ENCODE peak calls at places on chromosome 1, in six cellular contexts. One of them, this sample, is unnamed.

GRCh38 chr1:22846453-22846852 is 126.2 kb downstream of the LACTBL1 start:
- DNase-seq in left ventricle myocardium inferior: no peak
- DNase-seq in cardiac fibroblast: no peak
- DNase-seq in PC-3: no peak
- DNase-seq in right lobe of liver: no peak
- DNase-seq in fibroblast of pulmonary artery: no peak
- DNase-seq in this sample: no peak

GRCh38 chr1:228372183-228373003 is 34.2 kb downstream of the TRIM11 start:
- DNase-seq in fibroblast of pulmonary artery: no peak
- DNase-seq in right lobe of liver: peak
- DNase-seq in left ventricle myocardium inferior: peak
- DNase-seq in cardiac fibroblast: no peak
- DNase-seq in PC-3: peak
- DNase-seq in this sample: no peak

GRCh38 chr1:34188418-34188817 is 11.7 kb downstream of the C1orf94 start:
- DNase-seq in left ventricle myocardium inferior: no peak
- DNase-seq in fibroblast of pulmonary artery: no peak
- DNase-seq in right lobe of liver: no peak
- DNase-seq in PC-3: no peak
- DNase-seq in cardiac fibroblast: no peak
- DNase-seq in this sample: no peak

GRCh38 chr1:153485880-153486279 is 25.4 kb upstream of the S100A7 start:
- DNase-seq in PC-3: no peak
- DNase-seq in left ventricle myocardium inferior: no peak
- DNase-seq in cardiac fibroblast: peak
- DNase-seq in fibroblast of pulmonary artery: no peak
- DNase-seq in right lobe of liver: no peak
- DNase-seq in this sample: no peak

GRCh38 chr1:170731566-170732261 is 67.8 kb downstream of the PRRX1 start:
- DNase-seq in right lobe of liver: no peak
- DNase-seq in fibroblast of pulmonary artery: no peak
- DNase-seq in left ventricle myocardium inferior: no peak
- DNase-seq in cardiac fibroblast: no peak
- DNase-seq in PC-3: no peak
- DNase-seq in this sample: peak

GRCh38 chr1:235835226-235835625 is 31.5 kb downstream of the LYST start:
- DNase-seq in right lobe of liver: peak
- DNase-seq in left ventricle myocardium inferior: peak
- DNase-seq in fibroblast of pulmonary artery: peak
- DNase-seq in PC-3: no peak
- DNase-seq in cardiac fibroblast: peak
- DNase-seq in this sample: peak

GRCh38 chr1:84758968-84759491 is 68.8 kb upstream of the SSX2IP start:
- DNase-seq in PC-3: no peak
- DNase-seq in cardiac fibroblast: peak
- DNase-seq in right lobe of liver: no peak
- DNase-seq in left ventricle myocardium inferior: no peak
- DNase-seq in fibroblast of pulmonary artery: no peak
- DNase-seq in this sample: peak

GRCh38 chr1:35838693-35839245 is 31.0 kb downstream of the AGO4 start:
- DNase-seq in PC-3: no peak
- DNase-seq in fibroblast of pulmonary artery: peak
- DNase-seq in right lobe of liver: no peak
- DNase-seq in cardiac fibroblast: peak
- DNase-seq in left ventricle myocardium inferior: no peak
- DNase-seq in this sample: peak

GRCh38 chr1:53485478-53486394 is 26.5 kb downstream of the DMRTB1 start:
- DNase-seq in left ventricle myocardium inferior: peak
- DNase-seq in cardiac fibroblast: peak
- DNase-seq in fibroblast of pulmonary artery: peak
- DNase-seq in right lobe of liver: peak
- DNase-seq in PC-3: peak
- DNase-seq in this sample: peak

GRCh38 chr1:93123141-93123783 is 44.2 kb downstream of the MTF2 start:
- DNase-seq in right lobe of liver: no peak
- DNase-seq in cardiac fibroblast: no peak
- DNase-seq in left ventricle myocardium inferior: no peak
- DNase-seq in PC-3: no peak
- DNase-seq in fibroblast of pulmonary artery: peak
- DNase-seq in this sample: no peak

GRCh38 chr1:201791775-201792166 is 37.2 kb upstream of the IPO9 start:
- DNase-seq in PC-3: no peak
- DNase-seq in left ventricle myocardium inferior: peak
- DNase-seq in right lobe of liver: peak
- DNase-seq in cardiac fibroblast: peak
- DNase-seq in fibroblast of pulmonary artery: peak
- DNase-seq in this sample: peak

GRCh38 chr1:18108313-18109057 is 887 bp downstream of the IGSF21 start:
- DNase-seq in fibroblast of pulmonary artery: no peak
- DNase-seq in PC-3: no peak
- DNase-seq in cardiac fibroblast: no peak
- DNase-seq in left ventricle myocardium inferior: no peak
- DNase-seq in right lobe of liver: no peak
- DNase-seq in this sample: no peak

GRCh38 chr1:22828151-22828817 is 117.6 kb downstream of the EPHB2 start:
- DNase-seq in cardiac fibroblast: no peak
- DNase-seq in right lobe of liver: no peak
- DNase-seq in PC-3: no peak
- DNase-seq in fibroblast of pulmonary artery: no peak
- DNase-seq in left ventricle myocardium inferior: no peak
- DNase-seq in this sample: no peak

GRCh38 chr1:212074313-212074712 is 38.8 kb downstream of the DTL start:
- DNase-seq in right lobe of liver: no peak
- DNase-seq in PC-3: no peak
- DNase-seq in cardiac fibroblast: no peak
- DNase-seq in fibroblast of pulmonary artery: no peak
- DNase-seq in left ventricle myocardium inferior: no peak
- DNase-seq in this sample: no peak

GRCh38 chr1:109482796-109483638 is 688 bp upstream of the ATXN7L2 start:
- DNase-seq in left ventricle myocardium inferior: no peak
- DNase-seq in cardiac fibroblast: no peak
- DNase-seq in PC-3: no peak
- DNase-seq in fibroblast of pulmonary artery: no peak
- DNase-seq in right lobe of liver: peak
- DNase-seq in this sample: no peak

DNA sequence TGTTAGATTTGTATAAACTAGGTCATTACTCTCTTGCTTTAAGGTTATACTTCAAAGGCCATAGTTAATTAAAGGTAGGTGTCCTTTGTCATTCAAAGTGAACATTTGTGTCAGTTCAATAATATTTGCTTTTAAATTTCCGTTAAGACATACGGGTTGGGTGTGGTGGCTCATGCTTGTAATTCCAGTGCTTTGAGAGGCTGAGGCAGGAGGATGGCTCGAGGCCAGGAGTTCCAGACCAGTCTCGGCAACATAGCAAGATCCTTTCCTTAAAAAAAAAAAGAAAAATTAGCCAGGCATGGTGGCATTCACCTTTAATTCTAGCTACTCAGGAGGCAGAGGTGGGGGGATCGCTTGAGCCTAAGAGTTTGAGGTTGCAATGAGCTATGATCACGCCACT is 80.4 kb downstream of the KIF26B start:
- DNase-seq in left ventricle myocardium inferior: no peak
- DNase-seq in cardiac fibroblast: peak
- DNase-seq in fibroblast of pulmonary artery: peak
- DNase-seq in PC-3: no peak
- DNase-seq in right lobe of liver: no peak
- DNase-seq in this sample: peak
- H3K4me3 ChIP-seq in left ventricle myocardium inferior: no peak
- H3K4me3 ChIP-seq in cardiac fibroblast: no peak
- H3K4me3 ChIP-seq in fibroblast of pulmonary artery: no peak
- H3K4me3 ChIP-seq in PC-3: no peak
- H3K4me3 ChIP-seq in right lobe of liver: no peak
- H3K4me3 ChIP-seq in this sample: no peak

GRCh38 chr1:162035241-162035640 is 11.6 kb upstream of the OLFML2B start:
- DNase-seq in left ventricle myocardium inferior: no peak
- DNase-seq in right lobe of liver: peak
- DNase-seq in fibroblast of pulmonary artery: peak
- DNase-seq in cardiac fibroblast: no peak
- DNase-seq in PC-3: peak
- DNase-seq in this sample: no peak

GRCh38 chr1:162036156-162036555 is 12.5 kb upstream of the OLFML2B start:
- DNase-seq in right lobe of liver: no peak
- DNase-seq in fibroblast of pulmonary artery: no peak
- DNase-seq in left ventricle myocardium inferior: no peak
- DNase-seq in cardiac fibroblast: no peak
- DNase-seq in PC-3: no peak
- DNase-seq in this sample: peak

GRCh38 chr1:162042361-162042760 is 18.7 kb upstream of the OLFML2B start:
- DNase-seq in fibroblast of pulmonary artery: no peak
- DNase-seq in right lobe of liver: no peak
- DNase-seq in cardiac fibroblast: no peak
- DNase-seq in left ventricle myocardium inferior: no peak
- DNase-seq in PC-3: no peak
- DNase-seq in this sample: no peak

GRCh38 chr1:162038624-162039023 is 15.0 kb upstream of the OLFML2B start:
- DNase-seq in cardiac fibroblast: no peak
- DNase-seq in PC-3: no peak
- DNase-seq in right lobe of liver: no peak
- DNase-seq in fibroblast of pulmonary artery: no peak
- DNase-seq in left ventricle myocardium inferior: no peak
- DNase-seq in this sample: no peak

DNA sequence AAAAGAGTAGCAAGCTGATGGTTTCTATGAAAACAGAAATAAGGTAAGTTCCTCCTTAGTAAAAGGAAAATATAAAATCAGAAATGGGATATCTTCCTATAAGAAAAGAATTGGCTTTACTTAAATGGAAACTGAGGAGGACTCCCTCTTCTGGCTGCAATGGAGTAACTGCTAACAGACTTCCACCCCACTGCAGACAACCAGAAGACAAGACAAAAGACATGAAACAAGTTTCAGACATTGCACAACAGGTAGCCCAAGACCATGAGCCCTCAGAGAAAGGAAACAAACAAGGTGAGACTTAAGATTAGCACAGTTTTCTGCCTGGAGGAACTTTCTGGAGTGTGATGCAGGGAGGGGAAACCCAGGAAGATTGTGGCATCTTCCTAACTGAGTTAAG is 17.0 kb upstream of the OLFML2B start:
- DNase-seq in cardiac fibroblast: peak
- DNase-seq in PC-3: peak
- DNase-seq in right lobe of liver: no peak
- DNase-seq in left ventricle myocardium inferior: no peak
- DNase-seq in fibroblast of pulmonary artery: peak
- DNase-seq in this sample: peak
- TF ChIP-seq CTCF in cardiac fibroblast: peak
- TF ChIP-seq CTCF in PC-3: peak
- TF ChIP-seq CTCF in right lobe of liver: peak
- TF ChIP-seq CTCF in left ventricle myocardium inferior: peak
- TF ChIP-seq CTCF in fibroblast of pulmonary artery: peak
- TF ChIP-seq CTCF in this sample: peak

GRCh38 chr1:42251042-42251441 is 84.0 kb downstream of the FOXJ3 start:
- DNase-seq in fibroblast of pulmonary artery: no peak
- DNase-seq in PC-3: no peak
- DNase-seq in cardiac fibroblast: no peak
- DNase-seq in right lobe of liver: no peak
- DNase-seq in left ventricle myocardium inferior: no peak
- DNase-seq in this sample: no peak

DNA sequence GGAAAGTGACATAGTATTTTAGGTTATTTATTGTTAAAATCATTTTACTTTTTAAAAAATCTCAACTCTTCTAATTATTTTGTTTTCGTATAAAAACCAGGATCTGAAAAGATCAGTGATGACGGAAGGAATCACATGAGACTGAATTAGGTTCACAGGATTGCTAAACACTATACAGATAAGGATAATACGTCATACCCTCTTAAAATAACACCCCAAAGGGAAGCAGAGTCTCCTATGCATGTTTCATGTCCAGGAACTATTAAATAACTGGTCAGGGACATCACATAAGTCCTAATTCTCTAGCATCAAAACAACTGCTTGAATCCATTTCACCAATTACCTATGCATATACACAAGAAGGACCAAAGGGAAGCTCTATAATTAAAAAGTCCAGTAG is 84.9 kb downstream of the FOXJ3 start:
- DNase-seq in right lobe of liver: no peak
- DNase-seq in left ventricle myocardium inferior: no peak
- DNase-seq in cardiac fibroblast: no peak
- DNase-seq in PC-3: no peak
- DNase-seq in fibroblast of pulmonary artery: no peak
- DNase-seq in this sample: no peak
- H3K4me3 ChIP-seq in right lobe of liver: no peak
- H3K4me3 ChIP-seq in left ventricle myocardium inferior: no peak
- H3K4me3 ChIP-seq in cardiac fibroblast: no peak
- H3K4me3 ChIP-seq in PC-3: no peak
- H3K4me3 ChIP-seq in fibroblast of pulmonary artery: no peak
- H3K4me3 ChIP-seq in this sample: no peak

GRCh38 chr1:226607268-226607660 is 58.7 kb downstream of the STUM start:
- DNase-seq in right lobe of liver: no peak
- DNase-seq in PC-3: no peak
- DNase-seq in fibroblast of pulmonary artery: no peak
- DNase-seq in left ventricle myocardium inferior: no peak
- DNase-seq in cardiac fibroblast: no peak
- DNase-seq in this sample: no peak
- TF ChIP-seq CTCF in right lobe of liver: no peak
- TF ChIP-seq CTCF in PC-3: no peak
- TF ChIP-seq CTCF in fibroblast of pulmonary artery: no peak
- TF ChIP-seq CTCF in left ventricle myocardium inferior: no peak
- TF ChIP-seq CTCF in cardiac fibroblast: no peak
- TF ChIP-seq CTCF in this sample: no peak

GRCh38 chr1:27097484-27097917 is 57.4 kb downstream of the SLC9A1 start:
- DNase-seq in fibroblast of pulmonary artery: peak
- DNase-seq in PC-3: peak
- DNase-seq in cardiac fibroblast: peak
- DNase-seq in left ventricle myocardium inferior: peak
- DNase-seq in right lobe of liver: peak
- DNase-seq in this sample: peak

GRCh38 chr1:27090921-27091320 is 64.0 kb downstream of the SLC9A1 start:
- DNase-seq in right lobe of liver: no peak
- DNase-seq in fibroblast of pulmonary artery: no peak
- DNase-seq in left ventricle myocardium inferior: no peak
- DNase-seq in PC-3: no peak
- DNase-seq in cardiac fibroblast: no peak
- DNase-seq in this sample: no peak

GRCh38 chr1:27098447-27099153 is 56.3 kb downstream of the SLC9A1 start:
- DNase-seq in fibroblast of pulmonary artery: no peak
- DNase-seq in left ventricle myocardium inferior: peak
- DNase-seq in right lobe of liver: no peak
- DNase-seq in cardiac fibroblast: peak
- DNase-seq in PC-3: no peak
- DNase-seq in this sample: peak

GRCh38 chr1:27087371-27087941 is 67.5 kb downstream of the SLC9A1 start:
- DNase-seq in cardiac fibroblast: no peak
- DNase-seq in right lobe of liver: no peak
- DNase-seq in fibroblast of pulmonary artery: no peak
- DNase-seq in PC-3: no peak
- DNase-seq in left ventricle myocardium inferior: no peak
- DNase-seq in this sample: no peak

GRCh38 chr1:27092888-27093287 is 62.0 kb downstream of the SLC9A1 start:
- DNase-seq in left ventricle myocardium inferior: no peak
- DNase-seq in right lobe of liver: no peak
- DNase-seq in PC-3: no peak
- DNase-seq in fibroblast of pulmonary artery: no peak
- DNase-seq in cardiac fibroblast: no peak
- DNase-seq in this sample: no peak
- H3K4me3 ChIP-seq in left ventricle myocardium inferior: no peak
- H3K4me3 ChIP-seq in right lobe of liver: no peak
- H3K4me3 ChIP-seq in PC-3: no peak
- H3K4me3 ChIP-seq in fibroblast of pulmonary artery: no peak
- H3K4me3 ChIP-seq in cardiac fibroblast: no peak
- H3K4me3 ChIP-seq in this sample: no peak

GRCh38 chr1:94342416-94342815 is 75.8 kb upstream of the ABCD3 start:
- DNase-seq in PC-3: no peak
- DNase-seq in left ventricle myocardium inferior: no peak
- DNase-seq in cardiac fibroblast: no peak
- DNase-seq in fibroblast of pulmonary artery: no peak
- DNase-seq in right lobe of liver: no peak
- DNase-seq in this sample: no peak
- TF ChIP-seq CTCF in PC-3: no peak
- TF ChIP-seq CTCF in left ventricle myocardium inferior: no peak
- TF ChIP-seq CTCF in cardiac fibroblast: no peak
- TF ChIP-seq CTCF in fibroblast of pulmonary artery: no peak
- TF ChIP-seq CTCF in right lobe of liver: no peak
- TF ChIP-seq CTCF in this sample: no peak